ENCODE peak calls at places on chromosomes 16 and 17, in four cellular contexts. One of them, this sample, is unnamed.

GRCh38 chr17:17737938-17738894 is 57.0 kb downstream of the RAI1 start:
- DNase-seq in A549: no peak
- DNase-seq in fibroblast of lung: peak; percentile 47
- DNase-seq in neural progenitor cell: peak; percentile 63
- DNase-seq in this sample: no peak

GRCh38 chr16:9256196-9256595 is 164.8 kb downstream of the HAPSTR1 start:
- DNase-seq in A549: peak; percentile 31
- DNase-seq in neural progenitor cell: peak; percentile 68
- DNase-seq in fibroblast of lung: no peak
- DNase-seq in this sample: no peak

GRCh38 chr17:6473128-6473767 is 29.0 kb downstream of the PIMREG start:
- DNase-seq in fibroblast of lung: peak; percentile 72
- DNase-seq in neural progenitor cell: peak; percentile 87
- DNase-seq in A549: peak; percentile 98
- DNase-seq in this sample: no peak

GRCh38 chr17:44108440-44109311 is 14.8 kb downstream of the HDAC5 start:
- DNase-seq in fibroblast of lung: peak; percentile 96
- DNase-seq in A549: peak; percentile 96
- DNase-seq in neural progenitor cell: no peak
- DNase-seq in this sample: no peak

GRCh38 chr16:8899709-8900317 is 17.7 kb downstream of the LITAFD start:
- DNase-seq in neural progenitor cell: no peak
- DNase-seq in A549: no peak
- DNase-seq in fibroblast of lung: no peak
- DNase-seq in this sample: no peak

GRCh38 chr17:77645441-77646430 is 312.8 kb upstream of the TNRC6C start:
- DNase-seq in fibroblast of lung: peak; percentile 15
- DNase-seq in neural progenitor cell: peak; percentile 46
- DNase-seq in A549: no peak
- DNase-seq in this sample: no peak

GRCh38 chr16:65318590-65319267 is 196.9 kb upstream of the CDH11 start:
- DNase-seq in A549: no peak
- DNase-seq in neural progenitor cell: peak; percentile 44
- DNase-seq in fibroblast of lung: no peak
- DNase-seq in this sample: no peak

GRCh38 chr16:64590516-64590915 is 531.3 kb downstream of the CDH11 start:
- DNase-seq in A549: no peak
- DNase-seq in neural progenitor cell: no peak
- DNase-seq in fibroblast of lung: peak; percentile 5
- DNase-seq in this sample: no peak

GRCh38 chr16:21952040-21952792 is 945 bp upstream of the UQCRC2 start:
- DNase-seq in A549: peak; percentile 66
- DNase-seq in fibroblast of lung: peak; percentile 67
- DNase-seq in neural progenitor cell: peak; percentile 85
- DNase-seq in this sample: no peak

GRCh38 chr17:41456206-41456605 is 11.0 kb downstream of the KRT32 start:
- DNase-seq in fibroblast of lung: no peak
- DNase-seq in A549: no peak
- DNase-seq in neural progenitor cell: peak; percentile 32
- DNase-seq in this sample: no peak

GRCh38 chr16:67562918-67563707 is 787 bp downstream of the CTCF start:
- DNase-seq in fibroblast of lung: peak; percentile 38
- DNase-seq in neural progenitor cell: peak; percentile 92
- DNase-seq in A549: no peak
- DNase-seq in this sample: no peak

GRCh38 chr17:49843774-49844350 is 4.0 kb downstream of the TAC4 start:
- DNase-seq in neural progenitor cell: peak; percentile 57
- DNase-seq in fibroblast of lung: no peak
- DNase-seq in A549: peak; percentile 69
- DNase-seq in this sample: no peak

GRCh38 chr17:60390881-60391418 is 983 bp downstream of the USP32 start:
- DNase-seq in fibroblast of lung: peak; percentile 39
- DNase-seq in A549: peak; percentile 25
- DNase-seq in neural progenitor cell: peak; percentile 48
- DNase-seq in this sample: no peak

GRCh38 chr17:73272906-73273218 is 11.2 kb upstream of the CPSF4L start:
- DNase-seq in A549: no peak
- DNase-seq in fibroblast of lung: no peak
- DNase-seq in neural progenitor cell: no peak
- DNase-seq in this sample: no peak

GRCh38 chr16:71900336-71900735 is 5.0 kb downstream of the IST1 start:
- DNase-seq in fibroblast of lung: no peak
- DNase-seq in A549: no peak
- DNase-seq in neural progenitor cell: no peak
- DNase-seq in this sample: no peak

GRCh38 chr17:67608691-67609090 is 109.0 kb upstream of the NOL11 start:
- DNase-seq in neural progenitor cell: no peak
- DNase-seq in fibroblast of lung: peak; percentile 75
- DNase-seq in A549: no peak
- DNase-seq in this sample: peak; percentile 25

GRCh38 chr16:56965149-56965938 is 3.6 kb downstream of the CETP start:
- DNase-seq in neural progenitor cell: no peak
- DNase-seq in A549: no peak
- DNase-seq in fibroblast of lung: no peak
- DNase-seq in this sample: no peak

GRCh38 chr17:36631022-36631421 is 29.6 kb downstream of the MRM1 start:
- DNase-seq in neural progenitor cell: no peak
- DNase-seq in fibroblast of lung: no peak
- DNase-seq in A549: no peak
- DNase-seq in this sample: no peak

GRCh38 chr16:31351246-31351936 is 3.6 kb upstream of the ITGAX start:
- DNase-seq in A549: no peak
- DNase-seq in neural progenitor cell: no peak
- DNase-seq in fibroblast of lung: no peak
- DNase-seq in this sample: no peak

GRCh38 chr16:56257260-56257659 is 66.0 kb downstream of the GNAO1 start:
- DNase-seq in A549: no peak
- DNase-seq in fibroblast of lung: peak; percentile 8
- DNase-seq in neural progenitor cell: no peak
- DNase-seq in this sample: no peak

GRCh38 chr16:57361384-57361783 is 2.8 kb downstream of the CCL22 start:
- DNase-seq in neural progenitor cell: no peak
- DNase-seq in A549: no peak
- DNase-seq in fibroblast of lung: no peak
- DNase-seq in this sample: no peak

DNA sequence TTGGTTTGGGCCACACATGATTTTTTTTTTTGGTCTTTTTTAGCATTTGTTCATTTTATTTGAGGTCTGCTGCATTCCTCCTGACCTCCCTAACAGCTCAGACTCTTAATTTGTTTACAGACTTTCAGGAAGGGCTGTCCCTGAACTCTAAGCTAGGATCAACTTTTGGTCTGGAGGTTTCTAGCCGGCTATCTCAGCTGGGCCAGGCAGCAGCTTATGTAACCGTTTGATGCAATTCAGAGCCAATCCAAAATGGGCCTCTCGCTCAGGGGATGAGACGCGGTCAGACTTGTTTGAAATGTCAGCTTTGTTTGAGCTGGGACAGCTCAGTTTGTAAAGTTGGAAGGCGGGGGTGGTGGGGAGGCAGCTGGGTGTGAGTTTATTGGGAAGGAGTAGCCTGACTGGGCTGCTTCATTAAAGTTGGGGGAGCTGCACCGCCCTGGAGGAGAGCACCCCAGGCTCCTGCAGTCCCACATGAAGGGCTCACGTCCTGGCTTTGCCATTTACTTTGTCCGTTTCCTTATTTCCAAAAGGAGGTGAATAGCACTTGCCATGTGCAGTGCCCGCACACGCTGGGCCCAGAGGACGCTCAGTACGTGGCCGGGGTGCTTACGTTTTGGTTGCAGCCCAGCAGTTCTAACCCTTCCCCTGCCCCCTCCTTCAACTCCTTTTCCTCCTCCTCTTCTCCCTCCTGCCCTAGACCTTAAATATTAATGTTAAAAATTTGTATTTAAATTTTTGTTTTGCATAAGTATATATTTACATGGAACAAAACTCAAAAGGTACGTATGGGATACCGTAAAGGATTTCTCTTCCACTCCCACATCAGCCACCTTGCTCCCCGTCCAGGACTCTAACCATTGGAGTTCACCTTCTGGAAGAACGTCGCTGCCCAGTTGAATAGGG is 121.2 kb downstream of the SNX29 start:
- DNase-seq in fibroblast of lung: peak; percentile 83
- DNase-seq in neural progenitor cell: peak; percentile 45
- DNase-seq in A549: no peak
- DNase-seq in this sample: no peak
- H3K4me2 ChIP-seq in fibroblast of lung: no peak overlapping the region
- H3K4me2 ChIP-seq in neural progenitor cell: no peak overlapping the region
- H3K4me2 ChIP-seq in A549: peak overlapping the region; percentile 22
- H3K4me2 ChIP-seq in this sample: no peak overlapping the region

DNA sequence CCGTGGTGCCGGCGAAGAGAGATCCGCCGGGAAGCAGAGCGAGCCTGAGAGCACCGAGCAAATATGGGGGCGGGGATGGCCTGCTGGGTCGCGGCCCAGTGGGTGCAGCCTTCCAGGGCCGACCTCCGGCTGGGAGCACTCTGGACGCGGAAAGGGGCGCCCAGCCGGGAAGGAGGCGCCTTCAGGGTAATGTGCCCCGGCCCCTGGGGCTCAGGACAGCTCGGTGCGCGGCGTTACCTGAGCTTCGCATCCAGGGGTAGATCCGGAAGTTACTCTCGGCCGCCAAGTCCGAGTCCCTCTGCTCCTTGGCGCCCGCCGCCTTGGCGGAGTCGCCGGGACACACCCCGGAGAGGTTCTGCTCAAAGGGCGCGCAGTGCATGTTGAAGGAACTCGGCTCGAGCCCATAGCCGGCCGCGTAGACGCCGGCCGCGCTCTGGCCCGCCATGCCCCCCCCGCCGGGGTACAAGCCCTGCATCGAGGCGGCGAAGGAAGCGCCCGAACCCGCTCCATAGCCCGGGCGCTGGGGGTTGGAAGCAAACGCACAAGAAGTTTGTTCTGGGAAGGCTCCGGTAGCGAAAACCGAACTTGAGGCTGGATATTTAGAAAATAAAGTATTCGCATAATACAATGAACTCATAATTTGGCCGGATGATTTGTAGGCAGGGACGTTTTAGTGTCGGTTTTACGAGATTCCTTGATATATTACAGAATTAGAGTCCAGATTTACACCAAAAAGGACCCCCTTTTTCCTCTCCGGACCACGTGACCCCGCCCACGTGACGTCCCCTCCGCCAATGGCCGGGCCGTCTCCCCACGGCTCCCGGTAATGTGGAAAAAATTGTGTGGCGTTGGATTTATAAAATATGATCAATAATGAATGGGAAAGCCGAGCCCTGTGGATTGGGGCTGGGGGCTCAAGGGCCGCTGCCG is at the start of gene HOXB7:
- DNase-seq in A549: peak; percentile 91
- DNase-seq in fibroblast of lung: peak; percentile 75
- DNase-seq in neural progenitor cell: no peak
- DNase-seq in this sample: no peak
- H3K4me2 ChIP-seq in A549: peak within 1 kb of the TSS; percentile 98
- H3K4me2 ChIP-seq in fibroblast of lung: peak within 1 kb of the TSS; percentile 94
- H3K4me2 ChIP-seq in neural progenitor cell: peak within 1 kb of the TSS; percentile 3
- H3K4me2 ChIP-seq in this sample: peak within 1 kb of the TSS; percentile 90

GRCh38 chr17:76561799-76562268 is 22.0 kb downstream of the PRCD start:
- DNase-seq in fibroblast of lung: no peak
- DNase-seq in neural progenitor cell: no peak
- DNase-seq in A549: no peak
- DNase-seq in this sample: no peak
- H3K4me2 ChIP-seq in fibroblast of lung: peak overlapping the region; percentile 75
- H3K4me2 ChIP-seq in neural progenitor cell: no peak overlapping the region
- H3K4me2 ChIP-seq in A549: peak overlapping the region; percentile 95
- H3K4me2 ChIP-seq in this sample: peak overlapping the region; percentile 94

DNA sequence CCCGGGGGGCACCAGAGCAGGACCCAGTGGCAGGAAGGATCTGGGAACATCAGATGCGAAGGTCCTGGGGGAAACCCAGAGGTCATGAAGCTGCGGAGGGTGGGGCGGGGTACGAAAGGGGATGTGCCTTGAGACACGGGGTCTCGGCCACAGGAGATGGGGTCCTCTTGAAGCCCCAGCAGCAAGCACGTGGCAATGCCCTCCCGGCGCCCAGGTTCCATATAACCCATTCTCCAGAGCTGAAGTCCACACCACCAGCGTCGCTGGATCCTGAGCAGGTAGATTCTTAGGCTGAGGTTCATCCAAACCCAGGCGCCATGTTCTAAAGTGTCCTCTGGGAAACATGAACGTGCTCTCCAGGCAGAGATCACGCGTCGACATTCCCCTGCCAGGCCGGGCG is 20.9 kb downstream of the PIEZO1 start:
- DNase-seq in A549: no peak
- DNase-seq in neural progenitor cell: no peak
- DNase-seq in fibroblast of lung: no peak
- DNase-seq in this sample: no peak
- H3K4me2 ChIP-seq in A549: no peak overlapping the region
- H3K4me2 ChIP-seq in neural progenitor cell: peak overlapping the region; percentile 60
- H3K4me2 ChIP-seq in fibroblast of lung: no peak overlapping the region
- H3K4me2 ChIP-seq in this sample: no peak overlapping the region

GRCh38 chr17:8079291-8080207 is 8.0 kb downstream of the ALOX12B start:
- DNase-seq in neural progenitor cell: peak; percentile 87
- DNase-seq in A549: peak; percentile 93
- DNase-seq in fibroblast of lung: peak; percentile 42
- DNase-seq in this sample: no peak
- H3K4me2 ChIP-seq in neural progenitor cell: peak overlapping the region; percentile 89
- H3K4me2 ChIP-seq in A549: peak overlapping the region; percentile 85
- H3K4me2 ChIP-seq in fibroblast of lung: peak overlapping the region; percentile 93
- H3K4me2 ChIP-seq in this sample: peak overlapping the region; percentile 55

GRCh38 chr17:57632294-57632693 is 112.8 kb downstream of the CCDC182 start:
- DNase-seq in neural progenitor cell: no peak
- DNase-seq in fibroblast of lung: no peak
- DNase-seq in A549: no peak
- DNase-seq in this sample: no peak

GRCh38 chr17:57629886-57630285 is 115.2 kb downstream of the CCDC182 start:
- DNase-seq in neural progenitor cell: no peak
- DNase-seq in A549: no peak
- DNase-seq in fibroblast of lung: no peak
- DNase-seq in this sample: no peak

GRCh38 chr17:57629470-57629869 is 115.6 kb downstream of the CCDC182 start:
- DNase-seq in neural progenitor cell: no peak
- DNase-seq in A549: no peak
- DNase-seq in fibroblast of lung: no peak
- DNase-seq in this sample: no peak

GRCh38 chr17:57628421-57628820 is 116.7 kb downstream of the CCDC182 start:
- DNase-seq in A549: no peak
- DNase-seq in fibroblast of lung: no peak
- DNase-seq in neural progenitor cell: no peak
- DNase-seq in this sample: no peak

DNA sequence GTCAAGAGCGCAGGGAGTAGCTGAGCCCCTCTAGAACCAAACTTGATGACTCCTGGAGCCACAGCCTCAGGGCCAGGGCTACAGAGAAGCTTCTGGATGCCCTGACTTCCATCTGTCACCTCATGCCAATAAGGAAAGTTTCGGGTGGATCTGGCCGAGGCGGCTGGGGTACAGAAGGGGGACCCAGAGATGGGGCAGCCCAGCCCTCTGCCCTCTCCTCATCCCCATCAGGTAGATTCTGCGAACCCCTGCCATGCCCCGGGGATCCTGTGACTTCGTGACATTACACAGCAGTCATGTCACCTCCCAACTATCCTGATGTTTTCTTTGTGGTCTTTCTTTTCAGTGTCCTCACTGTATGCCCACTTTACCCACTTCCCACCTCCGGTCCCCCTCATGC is 114.4 kb downstream of the CCDC182 start:
- DNase-seq in A549: no peak
- DNase-seq in neural progenitor cell: no peak
- DNase-seq in fibroblast of lung: no peak
- DNase-seq in this sample: no peak
- H3K4me2 ChIP-seq in A549: no peak overlapping the region
- H3K4me2 ChIP-seq in neural progenitor cell: no peak overlapping the region
- H3K4me2 ChIP-seq in fibroblast of lung: no peak overlapping the region
- H3K4me2 ChIP-seq in this sample: no peak overlapping the region